ENCODE peak calls at places on chromosomes 7 and 10, in five cellular contexts. Z, O, I, S and U are unnamed samples.
A peak's percentile ranks its signal among the peaks of the same experiment; 100 is the strongest.

GRCh38 chr7:2168612-2169312 is 64.0 kb downstream of the MAD1L1 start:
- DNase-seq in Z (no peak), O (no peak), I (no peak), S (no peak), U (no peak)

GRCh38 chr10:70088299-70088698 is 35.7 kb downstream of the MACROH2A2 start:
- DNase-seq in Z (no peak), O (no peak), I (no peak), S (no peak), U (no peak)

GRCh38 chr10:52818019-52818418 is 45.4 kb upstream of the MBL2 start:
- DNase-seq in Z (peak; percentile 53), O (no peak), I (no peak), S (no peak), U (no peak)

GRCh38 chr7:2071133-2071832 is 161.5 kb downstream of the MAD1L1 start:
- DNase-seq in Z (no peak), O (no peak), I (no peak), S (no peak), U (no peak)

GRCh38 chr7:146146866-146147265 is 30.3 kb downstream of the CNTNAP2 start:
- DNase-seq in Z (peak; percentile 80), O (no peak), I (no peak), S (no peak), U (no peak)

GRCh38 chr10:133159950-133160812 is at the start of gene KNDC1:
- DNase-seq in Z (no peak), O (no peak), I (no peak), S (no peak), U (no peak)

GRCh38 chr10:86329093-86329710 is 37.4 kb downstream of the GRID1 start:
- DNase-seq in Z (no peak), O (no peak), I (no peak), S (no peak), U (no peak)

GRCh38 chr7:17436126-17436525 is 137.7 kb downstream of the AHR start:
- DNase-seq in Z (no peak), O (no peak), I (no peak), S (no peak), U (no peak)

GRCh38 chr7:22402250-22402649 is 45.3 kb upstream of the RAPGEF5 start:
- DNase-seq in Z (no peak), O (no peak), I (no peak), S (no peak), U (no peak)

GRCh38 chr7:157425761-157426160 is 89.0 kb downstream of the DNAJB6 start:
- DNase-seq in Z (no peak), O (no peak), I (no peak), S (no peak), U (no peak)

GRCh38 chr10:5547684-5547933 is 22.8 kb downstream of the CALML3 start:
- DNase-seq in Z (no peak), O (no peak), I (no peak), S (no peak), U (no peak)

GRCh38 chr10:3584926-3585784 is 199.9 kb downstream of the KLF6 start:
- DNase-seq in Z (no peak), O (no peak), I (no peak), S (no peak), U (no peak)

GRCh38 chr7:91814189-91814588 is 66.3 kb downstream of the MTERF1 start:
- DNase-seq in Z (no peak), O (no peak), I (no peak), S (no peak), U (no peak)

GRCh38 chr7:79298145-79298760 is 155.2 kb downstream of the MAGI2 start:
- DNase-seq in Z (peak; percentile 29), O (no peak), I (no peak), S (no peak), U (no peak)

GRCh38 chr10:120598377-120598776 is 141.3 kb downstream of the PLPP4 start:
- DNase-seq in Z (no peak), O (no peak), I (no peak), S (no peak), U (no peak)

GRCh38 chr10:88168171-88169036 is 305.0 kb downstream of the PTEN start:
- DNase-seq in Z (no peak), O (no peak), I (no peak), S (no peak), U (no peak)

GRCh38 chr7:142581341-142581740 is 167.9 kb upstream of the PRSS1 start:
- DNase-seq in Z (no peak), O (no peak), I (no peak), S (no peak), U (peak; percentile 25)

GRCh38 chr7:128108641-128109423 is 77.6 kb upstream of the LRRC4 start:
- DNase-seq in Z (no peak), O (peak; percentile 53), I (no peak), S (no peak), U (peak; percentile 61)

GRCh38 chr7:12475362-12476063 is 71.8 kb upstream of the VWDE start:
- DNase-seq in Z (peak; percentile 95), O (no peak), I (no peak), S (no peak), U (no peak)

DNA sequence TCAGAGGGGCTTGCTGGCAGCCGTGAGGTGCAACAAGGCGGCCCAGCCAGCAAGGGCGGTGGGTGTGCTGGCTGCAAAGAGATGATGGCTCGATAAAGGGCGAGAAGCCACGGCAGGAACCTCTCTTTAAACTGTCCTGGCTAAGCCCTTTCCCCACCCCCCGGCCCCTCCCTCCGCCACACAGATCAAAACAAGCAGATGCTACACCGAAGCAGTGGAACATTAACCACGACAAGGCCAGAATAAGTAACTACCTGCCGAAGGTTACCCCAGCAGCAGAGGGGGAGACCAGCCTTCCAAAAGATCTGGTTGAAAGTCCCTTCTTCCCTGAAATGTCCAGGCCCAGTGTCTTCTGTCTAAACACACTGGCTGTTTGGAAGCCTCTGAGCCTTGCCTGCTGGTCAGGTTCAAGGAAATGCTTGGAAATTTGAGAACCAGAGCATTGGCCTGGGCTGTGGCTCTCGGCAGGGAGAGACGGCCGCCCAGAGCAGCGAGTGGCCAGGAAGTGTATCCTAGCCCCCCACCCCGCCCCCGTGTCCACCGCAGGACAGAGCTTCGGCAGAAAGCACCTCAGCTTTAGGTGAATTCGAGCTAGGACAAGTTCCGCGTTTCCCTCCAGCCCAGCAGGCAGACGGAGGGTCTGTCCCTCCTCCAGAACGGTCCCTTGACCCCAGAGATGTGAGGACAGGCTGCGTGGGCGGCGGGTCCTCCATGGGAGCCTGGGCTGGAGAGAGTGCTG is 2.1 kb downstream of the FAM20C start:
- DNase-seq in Z (peak; percentile 55), O (no peak), I (no peak), S (no peak), U (peak; percentile 61)
- H3K27me3 ChIP-seq in Z (no peaks in the 10 kb centered on the region), O (no peaks in the 10 kb centered on the region), I (peaks cover 16% of the 10 kb centered on the region), S (peaks cover 36% of the 10 kb centered on the region), U (no peaks in the 10 kb centered on the region)

GRCh38 chr10:99280472-99280871 is 44.8 kb upstream of the HPSE2 start:
- DNase-seq in Z (no peak), O (no peak), I (no peak), S (no peak), U (no peak)
- TF ChIP-seq CTCF in Z (no peak), O (no peak), I (no peak), S (no peak), U (no peak)

GRCh38 chr7:117871778-117872538 is 1.3 kb downstream of the CTTNBP2 start:
- DNase-seq in Z (peak; percentile 2), O (peak; percentile 64), I (no peak), S (no peak), U (no peak)
- H3K27me3 ChIP-seq in Z (no peaks in the 10 kb centered on the region), O (no peaks in the 10 kb centered on the region), I (peaks cover 34% of the 10 kb centered on the region), S (peaks cover 12% of the 10 kb centered on the region), U (no peaks in the 10 kb centered on the region)

GRCh38 chr7:15199482-15199881 is 296.9 kb upstream of the DGKB start:
- DNase-seq in Z (peak; percentile 10), O (no peak), I (no peak), S (no peak), U (no peak)
- TF ChIP-seq CTCF in Z (peak; percentile 41), O (no peak), I (no peak), S (no peak), U (no peak)

GRCh38 chr7:21044384-21044783 is 257.7 kb upstream of the SP8 start:
- DNase-seq in Z (no peak), O (no peak), I (no peak), S (no peak), U (no peak)

GRCh38 chr7:21044913-21045312 is 258.2 kb upstream of the SP8 start:
- DNase-seq in Z (no peak), O (no peak), I (no peak), S (no peak), U (no peak)

GRCh38 chr7:21041252-21041651 is 254.6 kb upstream of the SP8 start:
- DNase-seq in Z (no peak), O (no peak), I (no peak), S (no peak), U (no peak)

DNA sequence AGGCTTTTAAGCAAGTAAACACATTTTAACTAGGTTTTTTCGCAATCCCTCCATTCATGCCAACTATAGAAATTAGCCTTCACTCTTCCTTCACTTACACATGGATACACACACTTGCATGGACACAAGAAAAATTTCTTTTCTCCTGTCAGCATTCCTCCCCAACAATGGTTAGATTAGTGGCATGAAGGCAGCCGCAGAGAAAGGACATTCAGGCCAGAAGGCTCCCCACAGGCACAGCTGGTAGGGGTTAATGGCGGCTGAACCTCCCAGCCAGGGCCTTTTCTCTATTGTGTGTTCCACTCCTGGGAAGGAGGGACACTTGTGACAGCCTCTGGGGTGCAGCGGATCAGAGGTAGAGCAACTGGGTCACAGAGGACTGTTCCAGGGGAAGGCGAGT is 255.0 kb upstream of the SP8 start:
- DNase-seq in Z (no peak), O (no peak), I (no peak), S (no peak), U (no peak)
- H3K27me3 ChIP-seq in Z (no peaks in the 10 kb centered on the region), O (no peaks in the 10 kb centered on the region), I (no peaks in the 10 kb centered on the region), S (no peaks in the 10 kb centered on the region), U (no peaks in the 10 kb centered on the region)

GRCh38 chr7:30445770-30446169 is 32.8 kb downstream of the NOD1 start:
- DNase-seq in Z (no peak), O (peak; percentile 84), I (peak; percentile 77), S (peak; percentile 49), U (peak; percentile 95)
- TF ChIP-seq CTCF in Z (peak; percentile 29), O (peak; percentile 26), I (no peak), S (peak; percentile 35), U (peak; percentile 33)

DNA sequence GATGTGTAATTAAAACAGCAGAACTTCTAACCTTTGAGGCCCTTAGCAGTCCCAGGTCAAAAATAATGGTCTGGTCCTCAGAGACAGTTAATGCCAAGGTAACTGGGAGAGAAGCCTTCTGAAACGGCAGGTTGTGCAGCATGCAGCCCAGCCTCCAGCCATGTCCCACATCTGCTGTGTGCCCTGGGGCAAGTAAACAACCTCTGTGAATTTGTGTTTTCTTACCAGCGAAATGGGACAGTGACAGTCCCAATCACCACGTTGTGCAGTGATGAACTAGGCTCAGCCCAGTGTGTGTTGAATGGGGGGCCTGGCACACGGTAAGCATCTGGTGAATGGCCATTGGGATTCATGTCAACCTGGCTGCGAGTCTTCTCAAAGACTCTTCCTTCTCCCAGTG is 61.2 kb downstream of the EMX2 start:
- DNase-seq in Z (no peak), O (no peak), I (no peak), S (no peak), U (no peak)
- H3K27me3 ChIP-seq in Z (no peaks in the 10 kb centered on the region), O (no peaks in the 10 kb centered on the region), I (no peaks in the 10 kb centered on the region), S (peaks cover 8% of the 10 kb centered on the region), U (no peaks in the 10 kb centered on the region)